ENCODE peak calls at places on chromosomes 2 and 18, in ten cellular contexts. K is pancreas, U is endothelial cell of umbilical vein, H is stomach, B is right atrium auricular region, P is breast epithelium, A is prostate gland, E is mucosa of descending colon, J is hepatocyte, F is MG63. R is an unnamed sample. For H3K9me3, the result is how much of the 10 kb centered on the place peaks cover.

GRCh38 chr2:104405628-104406027 is 448.3 kb upstream of the POU3F3 start:
- DNase-seq in K (no peak), U (no peak), H (no peak), B (no peak), P (no peak), A (no peak), E (no peak), J (no peak), F (peak), R (no peak)

GRCh38 chr2:99748344-99748743 is 258.5 kb upstream of the REV1 start:
- DNase-seq in K (no peak), U (no peak), H (no peak), B (no peak), P (no peak), A (no peak), E (no peak), J (no peak), F (no peak), R (no peak)

GRCh38 chr2:102801098-102801718 is 39.4 kb downstream of the TMEM182 start:
- DNase-seq in K (no peak), U (no peak), H (no peak), B (no peak), P (no peak), A (no peak), E (no peak), J (no peak), F (no peak), R (no peak)

GRCh38 chr2:206851511-206851910 is 86.1 kb downstream of the FASTKD2 start:
- DNase-seq in K (no peak), U (no peak), H (no peak), B (no peak), P (no peak), A (no peak), E (no peak), J (no peak), F (peak), R (no peak)

GRCh38 chr18:35408843-35409261 is 31.7 kb upstream of the ZNF396 start:
- DNase-seq in K (peak), U (no peak), H (peak), B (no peak), P (no peak), A (no peak), E (peak), J (peak), F (no peak), R (no peak)

GRCh38 chr2:71736986-71737385 is 283.6 kb downstream of the DYSF start:
- DNase-seq in K (no peak), U (no peak), H (no peak), B (no peak), P (no peak), A (no peak), E (no peak), J (no peak), F (peak), R (no peak)

GRCh38 chr2:240557101-240557751 is 562 bp downstream of the ANKMY1 start:
- DNase-seq in K (peak), U (no peak), H (no peak), B (peak), P (no peak), A (peak), E (peak), J (peak), F (no peak), R (no peak)

GRCh38 chr2:140276661-140277060 is 1496.5 kb upstream of the NXPH2 start:
- DNase-seq in K (no peak), U (no peak), H (no peak), B (no peak), P (no peak), A (no peak), E (no peak), J (no peak), F (no peak), R (no peak)

GRCh38 chr2:101327863-101328394 is 19.4 kb upstream of the RNF149 start:
- DNase-seq in K (no peak), U (no peak), H (peak), B (no peak), P (peak), A (peak), E (no peak), J (peak), F (no peak), R (no peak)

GRCh38 chr18:75157359-75157758 is 51.6 kb downstream of the PTGR3 start:
- DNase-seq in K (no peak), U (no peak), H (no peak), B (no peak), P (no peak), A (no peak), E (no peak), J (no peak), F (no peak), R (no peak)

GRCh38 chr2:208033701-208034502 is 8.6 kb upstream of the PLEKHM3 start:
- DNase-seq in K (no peak), U (peak), H (peak), B (no peak), P (no peak), A (peak), E (no peak), J (peak), F (no peak), R (no peak)

GRCh38 chr18:58394046-58394445 is 234.8 kb downstream of the ALPK2 start:
- DNase-seq in K (no peak), U (no peak), H (no peak), B (no peak), P (no peak), A (no peak), E (no peak), J (no peak), F (no peak), R (no peak)

GRCh38 chr18:3213231-3214059 is 6.3 kb downstream of the MYOM1 start:
- DNase-seq in K (no peak), U (peak), H (no peak), B (no peak), P (no peak), A (no peak), E (no peak), J (no peak), F (no peak), R (no peak)

GRCh38 chr2:74902281-74902860 is 56.1 kb upstream of the POLE4 start:
- DNase-seq in K (no peak), U (no peak), H (no peak), B (no peak), P (no peak), A (no peak), E (no peak), J (no peak), F (no peak), R (no peak)

GRCh38 chr18:51654441-51655326 is 457.2 kb upstream of the MEX3C start:
- DNase-seq in K (no peak), U (no peak), H (no peak), B (no peak), P (no peak), A (no peak), E (no peak), J (no peak), F (no peak), R (no peak)

GRCh38 chr2:75289771-75290170 is 90.5 kb upstream of the TACR1 start:
- DNase-seq in K (no peak), U (no peak), H (no peak), B (no peak), P (no peak), A (no peak), E (no peak), J (no peak), F (peak), R (no peak)

DNA sequence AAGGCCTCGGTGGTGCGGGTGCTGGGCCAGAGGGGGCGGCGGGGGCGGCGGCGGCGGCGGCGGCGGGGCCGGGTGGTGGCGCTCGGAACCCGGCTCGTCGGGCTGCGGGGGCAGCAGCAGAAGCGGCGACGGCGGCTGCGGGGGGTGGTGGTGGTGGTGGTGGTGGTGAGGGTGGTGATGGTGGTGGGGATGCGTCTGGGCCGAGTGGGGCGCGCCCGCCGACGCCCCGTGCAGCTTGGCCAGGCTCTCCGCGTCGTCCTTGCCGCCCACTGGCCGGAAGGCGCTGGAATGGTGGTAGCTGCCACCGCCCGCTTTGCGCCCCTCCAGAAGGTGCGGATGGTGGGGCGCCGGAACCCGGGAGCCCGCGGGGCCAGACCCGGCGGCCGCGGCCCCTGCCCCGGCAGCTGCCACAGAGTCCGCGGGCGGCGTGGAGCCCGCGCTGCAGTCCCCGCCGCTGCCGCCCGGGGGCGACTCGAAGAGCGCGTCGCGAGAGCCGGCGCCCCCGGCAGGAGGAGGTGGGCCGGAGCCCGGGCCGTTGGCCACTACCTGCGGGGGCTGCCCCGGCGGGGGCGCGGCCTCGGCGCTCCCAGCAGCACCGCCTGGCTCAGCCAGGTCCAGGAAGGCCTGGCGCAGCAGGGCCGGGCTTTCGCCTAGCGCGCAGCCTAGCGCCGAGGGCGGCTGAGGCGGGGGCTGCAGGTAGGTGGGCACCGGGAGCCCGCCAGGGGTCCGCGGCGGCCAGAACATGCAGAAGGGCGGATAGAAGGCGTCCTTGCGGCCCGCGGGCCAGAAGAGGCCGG is 4.2 kb downstream of the SKOR2 start:
- DNase-seq in K (no peak), U (no peak), H (no peak), B (no peak), P (no peak), A (no peak), E (no peak), J (peak), F (no peak), R (no peak)
- H3K4me3 ChIP-seq in K (no peak), U (no peak), H (peak), B (no peak), P (no peak), A (no peak), E (no peak), J (no peak), F (no peak), R (no peak)

GRCh38 chr18:61951396-61951795 is 58.6 kb upstream of the RNF152 start:
- DNase-seq in K (no peak), U (no peak), H (no peak), B (no peak), P (no peak), A (no peak), E (no peak), J (no peak), F (no peak), R (no peak)
- H3K9me3 ChIP-seq in K (under half), U (under half), H (under half), B (under half), P (under half), A (under half), E (under half), J (under half), F (under half), R (under half)

GRCh38 chr2:179429060-179429471 is 164.4 kb upstream of the SESTD1 start:
- DNase-seq in K (peak), U (no peak), H (no peak), B (no peak), P (no peak), A (no peak), E (no peak), J (no peak), F (no peak), R (no peak)
- H3K4me3 ChIP-seq in K (no peak), U (no peak), H (no peak), B (no peak), P (peak), A (no peak), E (no peak), J (no peak), F (no peak), R (no peak)

GRCh38 chr2:98432145-98432544 is 12.5 kb upstream of the INPP4A start:
- DNase-seq in K (no peak), U (no peak), H (no peak), B (no peak), P (no peak), A (no peak), E (no peak), J (no peak), F (no peak), R (no peak)
- H3K9me3 ChIP-seq in K (under half), U (under half), H (under half), B (under half), P (under half), A (under half), E (under half), J (under half), F (under half), R (under half)

GRCh38 chr2:84833481-84834150 is 47.3 kb downstream of the TRABD2A start:
- DNase-seq in K (no peak), U (no peak), H (no peak), B (no peak), P (no peak), A (no peak), E (no peak), J (no peak), F (no peak), R (no peak)
- H3K4me3 ChIP-seq in K (no peak), U (no peak), H (no peak), B (no peak), P (no peak), A (no peak), E (no peak), J (no peak), F (no peak), R (no peak)

GRCh38 chr2:68603059-68603458 is 40.3 kb upstream of the PROKR1 start:
- DNase-seq in K (no peak), U (no peak), H (no peak), B (no peak), P (no peak), A (no peak), E (no peak), J (no peak), F (no peak), R (no peak)
- H3K9me3 ChIP-seq in K (under half), U (under half), H (under half), B (under half), P (half or more), A (under half), E (under half), J (under half), F (under half), R (under half)

GRCh38 chr2:134119672-134120159 is 134.2 kb upstream of the MGAT5 start:
- DNase-seq in K (peak), U (peak), H (peak), B (peak), P (peak), A (peak), E (peak), J (peak), F (peak), R (peak)

GRCh38 chr2:134117651-134118050 is 136.2 kb upstream of the MGAT5 start:
- DNase-seq in K (no peak), U (no peak), H (no peak), B (no peak), P (no peak), A (no peak), E (no peak), J (no peak), F (no peak), R (no peak)

GRCh38 chr2:134118279-134119116 is 135.4 kb upstream of the MGAT5 start:
- DNase-seq in K (no peak), U (peak), H (peak), B (peak), P (peak), A (peak), E (peak), J (peak), F (peak), R (peak)

GRCh38 chr2:134120160-134120717 is 133.6 kb upstream of the MGAT5 start:
- DNase-seq in K (peak), U (peak), H (no peak), B (no peak), P (no peak), A (no peak), E (peak), J (peak), F (no peak), R (no peak)

DNA sequence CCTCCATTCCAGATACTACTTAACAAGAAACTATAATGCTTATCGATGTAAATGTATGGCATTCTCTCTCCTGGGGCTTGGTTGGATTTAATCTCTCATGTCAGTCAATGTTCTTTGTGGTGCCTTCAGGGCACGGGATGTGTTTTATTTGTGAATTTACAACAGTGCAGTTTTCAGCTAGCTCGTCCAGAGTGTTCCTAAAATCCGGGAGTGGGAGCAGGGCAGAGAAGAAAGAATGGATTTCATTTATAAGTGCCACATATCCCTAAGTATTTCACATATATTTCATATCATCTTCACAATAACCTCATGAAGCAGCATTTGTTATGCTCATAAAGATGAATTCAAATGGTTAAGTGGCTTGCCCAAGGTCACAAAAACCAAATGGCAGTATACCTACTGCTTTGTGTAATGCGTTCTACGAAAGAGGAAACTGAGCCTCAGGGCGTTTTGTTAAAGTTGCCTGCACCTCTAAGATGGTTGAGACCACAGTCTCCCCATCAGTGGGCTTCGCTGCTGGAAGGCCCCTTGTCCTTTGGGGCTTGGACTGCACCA is 134.7 kb upstream of the MGAT5 start:
- DNase-seq in K (no peak), U (peak), H (no peak), B (no peak), P (no peak), A (no peak), E (no peak), J (no peak), F (no peak), R (no peak)
- H3K4me3 ChIP-seq in K (no peak), U (peak), H (peak), B (peak), P (peak), A (peak), E (no peak), J (no peak), F (peak), R (peak)

GRCh38 chr2:127951031-127951430 is 65.3 kb upstream of the AMMECR1L start:
- DNase-seq in K (no peak), U (no peak), H (no peak), B (no peak), P (no peak), A (no peak), E (no peak), J (peak), F (no peak), R (no peak)
- H3K9me3 ChIP-seq in K (under half), U (under half), H (under half), B (under half), P (under half), A (under half), E (under half), J (under half), F (under half), R (under half)

GRCh38 chr18:50313031-50313607 is 25.6 kb upstream of the CXXC1 start:
- DNase-seq in K (no peak), U (no peak), H (no peak), B (no peak), P (no peak), A (no peak), E (no peak), J (no peak), F (no peak), R (no peak)

GRCh38 chr18:50315100-50315871 is 27.8 kb upstream of the CXXC1 start:
- DNase-seq in K (no peak), U (no peak), H (no peak), B (no peak), P (no peak), A (no peak), E (no peak), J (no peak), F (no peak), R (no peak)

GRCh38 chr18:50312296-50313030 is 25.0 kb upstream of the CXXC1 start:
- DNase-seq in K (no peak), U (no peak), H (no peak), B (no peak), P (no peak), A (no peak), E (no peak), J (no peak), F (no peak), R (no peak)

GRCh38 chr18:50311573-50312106 is 24.1 kb upstream of the CXXC1 start:
- DNase-seq in K (no peak), U (no peak), H (no peak), B (no peak), P (no peak), A (no peak), E (no peak), J (no peak), F (no peak), R (no peak)

GRCh38 chr18:50313873-50314460 is 26.5 kb upstream of the CXXC1 start:
- DNase-seq in K (no peak), U (no peak), H (no peak), B (no peak), P (no peak), A (no peak), E (no peak), J (no peak), F (no peak), R (no peak)
- H3K4me3 ChIP-seq in K (no peak), U (no peak), H (no peak), B (no peak), P (no peak), A (no peak), E (no peak), J (no peak), F (no peak), R (no peak)

R was measured in AG04450.